ENCODE peak calls at places on chromosomes 13 and 19, in six cellular contexts. K is tibial artery; R is CD8-positive, alpha-beta memory T cell; J is CD8-positive, alpha-beta T cell; Z is transverse colon; X is SJSA1. W is an unnamed sample.
A peak's percentile ranks its signal among the peaks of the same experiment; 100 is the strongest.

GRCh38 chr19:5293607-5294089 is 47.0 kb downstream of the PTPRS start:
- DNase-seq in Z (no peak), K (no peak), R (no peak), J (no peak), X (peak; percentile 71), W (peak; percentile 87)

GRCh38 chr19:43651758-43652545 is 12.3 kb upstream of the CADM4 start:
- DNase-seq in Z (peak; percentile 65), X (peak; percentile 48), J (peak; percentile 60), R (peak; percentile 16), K (no peak), W (no peak)

GRCh38 chr13:51148952-51149573 is 38.0 kb upstream of the C13orf42 start:
- DNase-seq in Z (peak; percentile 11), J (no peak), R (no peak), X (no peak), K (no peak), W (no peak)

GRCh38 chr19:57302020-57302465 is 18.2 kb upstream of the ZNF543 start:
- DNase-seq in J (no peak), X (peak; percentile 12), K (peak; percentile 75), R (no peak), Z (no peak), W (no peak)

GRCh38 chr13:21243843-21244184 is 67.4 kb downstream of the MRPL57 start:
- DNase-seq in R (no peak), Z (no peak), K (no peak), X (no peak), J (no peak), W (no peak)

GRCh38 chr19:16232127-16232526 is 34.4 kb downstream of the AP1M1 start:
- DNase-seq in K (peak; percentile 55), X (no peak), Z (no peak), J (no peak), R (no peak), W (peak; percentile 24)

GRCh38 chr13:41384749-41385503 is 72.4 kb upstream of the RGCC start:
- DNase-seq in X (no peak), K (no peak), Z (no peak), J (no peak), R (no peak), W (peak; percentile 42)

GRCh38 chr19:49528211-49528771 is 488 bp downstream of the RCN3 start:
- DNase-seq in X (no peak), Z (no peak), K (peak; percentile 75), R (no peak), J (no peak), W (no peak)

GRCh38 chr13:73914119-73914518 is 220.1 kb downstream of the KLF12 start:
- DNase-seq in R (no peak), Z (no peak), X (no peak), K (no peak), J (no peak), W (no peak)

GRCh38 chr19:30362156-30362754 is 9.9 kb upstream of the ZNF536 start:
- DNase-seq in Z (no peak), X (peak; percentile 45), K (peak; percentile 17), R (no peak), J (no peak), W (no peak)

GRCh38 chr13:19991531-19991930 is 33.0 kb downstream of the ZMYM2 start:
- DNase-seq in X (no peak), Z (no peak), J (no peak), K (no peak), R (no peak), W (no peak)

GRCh38 chr13:68627377-68627776 is 1397.2 kb upstream of the PCDH9 start:
- DNase-seq in K (no peak), J (no peak), R (no peak), X (no peak), Z (no peak), W (no peak)

GRCh38 chr19:29665826-29666633 is 769 bp downstream of the PLEKHF1 start:
- DNase-seq in K (peak; percentile 93), X (no peak), J (peak; percentile 54), R (peak; percentile 28), Z (peak; percentile 41), W (no peak)

GRCh38 chr19:7783991-7784421 is 21.0 kb downstream of the CLEC4M start:
- DNase-seq in X (no peak), R (no peak), Z (no peak), K (no peak), J (no peak), W (peak; percentile 78)

GRCh38 chr19:14871619-14872230 is 14.2 kb downstream of the OR7A17 start:
- DNase-seq in R (no peak), J (no peak), X (no peak), Z (no peak), K (no peak), W (no peak)

GRCh38 chr13:24261566-24261965 is 47.8 kb upstream of the C1QTNF9 start:
- DNase-seq in X (no peak), K (no peak), J (peak; percentile 57), Z (no peak), R (peak; percentile 65), W (no peak)

GRCh38 chr19:3266792-3267469 is 42.5 kb downstream of the CELF5 start:
- DNase-seq in K (no peak), R (no peak), J (no peak), Z (no peak), X (peak; percentile 28), W (no peak)

GRCh38 chr13:41352935-41353801 is 42.1 kb downstream of the NAA16 start:
- DNase-seq in X (peak; percentile 69), K (no peak), J (peak; percentile 67), R (peak; percentile 65), Z (no peak), W (no peak)

GRCh38 chr19:2795827-2796658 is 10.7 kb downstream of the THOP1 start:
- DNase-seq in Z (no peak), X (no peak), J (no peak), R (no peak), K (no peak), W (no peak)

GRCh38 chr19:15378529-15379082 is 981 bp downstream of the AKAP8 start:
- DNase-seq in R (peak; percentile 36), X (peak; percentile 59), J (peak; percentile 66), Z (peak; percentile 64), K (no peak), W (peak; percentile 69)

GRCh38 chr19:54415208-54415900 is at the start of gene TTYH1:
- DNase-seq in J (no peak), X (no peak), K (no peak), R (peak; percentile 21), Z (no peak), W (peak; percentile 85)

GRCh38 chr13:63327584-63327983 is 1911.9 kb upstream of the PCDH20 start:
- DNase-seq in R (no peak), Z (no peak), X (no peak), J (no peak), K (no peak), W (no peak)

GRCh38 chr13:27110056-27110746 is 61.4 kb downstream of the USP12 start:
- DNase-seq in Z (no peak), K (no peak), X (no peak), R (no peak), J (no peak), W (no peak)

GRCh38 chr13:45007225-45007624 is 17.9 kb downstream of the GPALPP1 start:
- DNase-seq in K (no peak), J (no peak), X (no peak), Z (no peak), R (no peak), W (no peak)

GRCh38 chr19:53903055-53903680 is 5.9 kb upstream of the CACNG7 start:
- DNase-seq in K (no peak), Z (no peak), X (no peak), R (peak; percentile 44), J (no peak), W (no peak)

DNA sequence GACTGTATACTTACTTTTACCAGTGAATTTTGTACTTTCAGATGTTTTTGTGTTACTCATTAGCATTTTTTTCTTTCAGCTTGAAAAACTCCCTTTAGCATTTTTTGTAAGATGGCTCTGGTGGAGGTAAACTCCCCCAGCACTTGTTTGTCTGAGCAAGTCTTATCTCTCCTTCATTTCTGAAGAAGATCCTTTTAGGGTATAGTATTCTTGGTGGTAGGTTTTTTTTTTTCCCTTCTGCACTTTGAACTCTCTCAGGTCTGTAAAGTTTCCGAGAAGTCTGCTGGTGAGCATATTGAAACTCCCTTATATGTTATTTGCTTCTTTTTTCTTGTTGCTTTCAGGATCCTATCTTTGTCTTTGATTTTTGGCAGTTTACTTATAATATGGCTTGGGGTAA is 35.1 kb downstream of the IGFL3 start:
- DNase-seq in X (no peak), K (no peak), R (no peak), J (no peak), Z (no peak), W (no peak)
- H3K4me3 ChIP-seq in X (no peak overlapping the region), K (no peak overlapping the region), R (no peak overlapping the region), J (no peak overlapping the region), Z (no peak overlapping the region), W (no peak overlapping the region)

GRCh38 chr19:1400281-1401137 is 833 bp downstream of the GAMT start:
- DNase-seq in J (no peak), K (peak; percentile 84), X (peak; percentile 35), Z (no peak), R (no peak), W (peak; percentile 84)

GRCh38 chr19:1399745-1400144 is 1.6 kb downstream of the GAMT start:
- DNase-seq in J (no peak), X (no peak), K (no peak), R (no peak), Z (no peak), W (no peak)

GRCh38 chr19:1401889-1402217 is 511 bp upstream of the GAMT start:
- DNase-seq in R (no peak), K (no peak), X (no peak), J (no peak), Z (no peak), W (no peak)

GRCh38 chr19:1401138-1401888 is at the start of gene GAMT:
- DNase-seq in Z (peak; percentile 52), R (peak; percentile 40), X (peak; percentile 40), K (no peak), J (peak; percentile 76), W (peak; percentile 92)

GRCh38 chr19:1402411-1403070 is 1.2 kb upstream of the GAMT start:
- DNase-seq in K (no peak), R (no peak), J (no peak), X (no peak), Z (no peak), W (no peak)
- H3K27ac ChIP-seq in K (no peak overlapping the region), R (no peak overlapping the region), J (no peak overlapping the region), X (no peak overlapping the region), Z (no peak overlapping the region), W (no peak overlapping the region)

GRCh38 chr19:6409346-6409745 is 15.3 kb downstream of the KHSRP start:
- DNase-seq in Z (no peak), J (no peak), X (no peak), K (no peak), R (no peak), W (no peak)
- H3K36me3 ChIP-seq in Z (peaks cover 5% of the 10 kb centered on the region), J (no peaks in the 10 kb centered on the region), X (peaks cover 16% of the 10 kb centered on the region), K (peaks cover 6% of the 10 kb centered on the region), R (no peaks in the 10 kb centered on the region), W (peaks cover 1% of the 10 kb centered on the region)

DNA sequence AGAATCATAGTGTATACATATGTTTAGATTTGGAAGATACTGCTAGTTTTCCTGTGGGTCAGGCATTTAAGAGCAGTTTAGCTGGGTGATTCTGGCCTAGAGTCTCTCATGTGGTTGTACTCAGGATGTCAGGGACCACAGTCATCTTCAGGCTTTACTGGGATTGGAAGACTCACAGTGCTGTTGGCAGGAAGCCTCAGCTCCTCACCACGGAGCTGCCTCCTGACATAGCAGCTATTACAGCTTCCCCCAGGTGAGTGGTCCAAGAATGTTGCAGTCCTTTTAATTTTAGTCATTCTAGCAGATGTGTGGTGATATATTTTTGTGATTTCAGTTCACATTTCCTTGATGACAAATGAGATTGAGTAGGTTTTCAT is 16.9 kb upstream of the GPR18 start:
- DNase-seq in Z (no peak), R (peak; percentile 58), X (no peak), J (peak; percentile 61), K (no peak), W (no peak)
- H3K4me3 ChIP-seq in Z (no peak overlapping the region), R (no peak overlapping the region), X (no peak overlapping the region), J (no peak overlapping the region), K (no peak overlapping the region), W (no peak overlapping the region)

W was measured in upper lobe of left lung.